ENCODE peak calls at places on chromosomes 16 and 17, in four cellular contexts. Z is ovary; D is CD4-positive, alpha-beta memory T cell; G is gastrocnemius medialis. E is an unnamed sample. For H3K4me1, the result is how much of the 10 kb centered on the place peaks cover.

GRCh38 chr16:66326995-66327513 is 39.4 kb upstream of the CDH5 start:
- DNase-seq in G (no peak), D (no peak), Z (no peak), E (no peak)

GRCh38 chr17:16283705-16284104 is 66.7 kb downstream of the PIGL start:
- DNase-seq in D (no peak), Z (no peak), G (no peak), E (no peak)

GRCh38 chr16:56294014-56294413 is 102.7 kb downstream of the GNAO1 start:
- DNase-seq in D (no peak), Z (no peak), G (no peak), E (no peak)

GRCh38 chr17:82874011-82874835 is 34.4 kb upstream of the ZNF750 start:
- DNase-seq in G (no peak), D (no peak), Z (no peak), E (peak)

GRCh38 chr17:17710728-17711541 is 29.7 kb downstream of the RAI1 start:
- DNase-seq in G (no peak), D (no peak), Z (peak), E (peak)

GRCh38 chr16:8551388-8552332 is 38.7 kb downstream of the TMEM114 start:
- DNase-seq in Z (no peak), D (no peak), G (no peak), E (no peak)

GRCh38 chr17:38435795-38436194 is 7.5 kb downstream of the ARHGAP23 start:
- DNase-seq in G (no peak), Z (no peak), D (no peak), E (no peak)

GRCh38 chr16:9275816-9276354 is 184.4 kb downstream of the HAPSTR1 start:
- DNase-seq in Z (no peak), G (no peak), D (no peak), E (no peak)

GRCh38 chr17:3049705-3050295 is 13.6 kb downstream of the OR1D5 start:
- DNase-seq in D (no peak), G (no peak), Z (no peak), E (no peak)

GRCh38 chr16:50245417-50246298 is 20.7 kb upstream of the ADCY7 start:
- DNase-seq in D (peak), Z (peak), G (no peak), E (peak)

GRCh38 chr16:67864594-67864993 is 8.3 kb upstream of the EDC4 start:
- DNase-seq in G (no peak), Z (no peak), D (no peak), E (no peak)

GRCh38 chr17:64491034-64491860 is 5.6 kb downstream of the POLG2 start:
- DNase-seq in G (no peak), Z (no peak), D (peak), E (no peak)

GRCh38 chr16:48583075-48584065 is 26.6 kb downstream of the N4BP1 start:
- DNase-seq in Z (no peak), D (no peak), G (no peak), E (peak)

GRCh38 chr17:42680331-42680808 is 1.3 kb downstream of the CCR10 start:
- DNase-seq in D (no peak), G (no peak), Z (no peak), E (no peak)

GRCh38 chr16:81035975-81036750 is 521 bp downstream of the ATMIN start:
- DNase-seq in Z (no peak), D (no peak), G (no peak), E (peak)

GRCh38 chr17:8753976-8754440 is 4.3 kb downstream of the SPDYE4 start:
- DNase-seq in D (no peak), G (no peak), Z (no peak), E (no peak)

GRCh38 chr16:30758988-30759461 is 2.8 kb downstream of the CFAP119 start:
- DNase-seq in D (no peak), Z (peak), G (no peak), E (no peak)

GRCh38 chr17:40316571-40317344 is 7.8 kb downstream of the RARA start:
- DNase-seq in G (no peak), D (no peak), Z (peak), E (peak)

GRCh38 chr17:79854080-79854861 is 15.0 kb upstream of the CBX4 start:
- DNase-seq in Z (no peak), D (no peak), G (no peak), E (no peak)

GRCh38 chr16:64900029-64900428 is 221.8 kb downstream of the CDH11 start:
- DNase-seq in G (no peak), D (no peak), Z (no peak), E (no peak)

GRCh38 chr17:78416311-78416711 is 37.9 kb downstream of the PGS1 start:
- DNase-seq in D (no peak), G (no peak), Z (peak), E (no peak)
- H3K27ac ChIP-seq in D (no peak), G (peak), Z (no peak), E (peak)

GRCh38 chr17:29148790-29149430 is 31.3 kb downstream of the MYO18A start:
- DNase-seq in Z (peak), D (peak), G (peak), E (peak)

GRCh38 chr17:29149431-29150064 is 30.6 kb downstream of the MYO18A start:
- DNase-seq in G (no peak), Z (peak), D (no peak), E (peak)

GRCh38 chr17:29148257-29148789 is 31.9 kb downstream of the MYO18A start:
- DNase-seq in G (no peak), Z (no peak), D (no peak), E (peak)

GRCh38 chr17:29146369-29146972 is 33.7 kb downstream of the MYO18A start:
- DNase-seq in Z (no peak), D (no peak), G (no peak), E (no peak)

DNA sequence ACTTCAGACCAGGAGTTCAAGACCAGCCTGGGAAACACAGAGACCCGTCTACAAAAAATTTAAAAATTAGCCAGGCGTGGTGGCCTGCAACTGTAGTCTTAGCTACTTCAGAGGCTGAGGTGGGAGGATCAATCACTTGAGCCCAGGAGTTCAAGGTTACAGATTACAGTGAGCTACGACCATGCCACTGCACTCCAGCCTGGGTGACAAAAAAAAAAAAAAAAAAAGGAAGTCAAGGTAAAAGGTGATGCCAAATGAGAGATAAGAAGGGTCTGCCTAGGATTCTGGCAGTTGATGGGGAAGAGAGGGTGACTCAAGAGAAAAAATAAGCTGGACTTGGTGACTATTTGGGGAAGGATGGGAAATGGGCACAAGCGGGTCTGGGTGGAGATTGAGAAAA is 32.5 kb downstream of the MYO18A start:
- DNase-seq in G (no peak), Z (no peak), D (no peak), E (no peak)
- H3K4me1 ChIP-seq in G (under half), Z (under half), D (under half), E (half or more)

GRCh38 chr17:61408151-61409041 is 8.8 kb downstream of the TBX2 start:
- DNase-seq in G (no peak), D (no peak), Z (peak), E (no peak)
- H3K4me3 ChIP-seq in G (no peak), D (no peak), Z (no peak), E (no peak)

DNA sequence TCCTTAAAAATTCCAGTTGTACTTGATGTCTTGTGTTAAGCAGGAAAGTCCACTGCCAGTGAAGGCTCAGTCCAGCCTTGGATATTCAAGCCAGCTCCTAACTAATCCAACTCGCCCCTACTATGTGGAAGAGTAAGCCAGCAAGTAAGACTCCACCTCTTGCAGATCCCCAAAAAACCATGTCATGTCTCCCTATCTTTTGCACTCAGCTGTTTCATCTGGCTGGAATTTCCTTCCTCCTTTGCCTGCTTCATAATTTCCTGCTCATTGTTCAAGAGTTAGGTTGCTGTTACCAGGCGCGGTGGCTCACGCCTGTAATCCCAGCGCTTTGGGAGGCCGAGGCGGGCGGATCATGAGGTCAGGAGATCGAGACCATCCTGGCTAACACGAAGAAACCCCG is 37.8 kb downstream of the RBBP6 start:
- DNase-seq in G (no peak), Z (no peak), D (no peak), E (no peak)
- H3K27ac ChIP-seq in G (no peak), Z (no peak), D (no peak), E (no peak)

DNA sequence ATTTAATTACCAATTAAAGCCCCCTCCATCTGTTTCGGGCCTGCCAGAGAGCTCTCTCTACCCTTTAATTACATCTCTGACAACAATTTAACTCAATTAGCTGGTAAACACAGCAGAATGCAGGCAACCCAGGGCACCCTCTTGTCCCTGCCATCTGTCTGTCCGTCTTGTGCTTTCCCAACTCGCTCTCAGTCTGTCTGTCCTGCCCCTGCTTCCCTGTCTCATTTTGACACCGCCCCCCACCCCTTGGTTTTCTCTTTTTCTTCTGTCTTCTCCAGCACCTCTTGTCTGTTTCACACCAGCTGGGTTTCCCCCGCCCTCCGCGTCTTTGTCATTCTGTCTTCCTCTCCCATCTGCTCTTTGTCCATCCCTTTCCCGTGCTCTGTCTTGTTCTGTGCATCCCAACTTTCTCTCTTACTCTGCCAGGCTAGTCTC is 32.8 kb downstream of the CDK5RAP3 start:
- DNase-seq in G (no peak), D (no peak), Z (no peak), E (no peak)
- H3K4me1 ChIP-seq in G (under half), D (under half), Z (under half), E (under half)

DNA sequence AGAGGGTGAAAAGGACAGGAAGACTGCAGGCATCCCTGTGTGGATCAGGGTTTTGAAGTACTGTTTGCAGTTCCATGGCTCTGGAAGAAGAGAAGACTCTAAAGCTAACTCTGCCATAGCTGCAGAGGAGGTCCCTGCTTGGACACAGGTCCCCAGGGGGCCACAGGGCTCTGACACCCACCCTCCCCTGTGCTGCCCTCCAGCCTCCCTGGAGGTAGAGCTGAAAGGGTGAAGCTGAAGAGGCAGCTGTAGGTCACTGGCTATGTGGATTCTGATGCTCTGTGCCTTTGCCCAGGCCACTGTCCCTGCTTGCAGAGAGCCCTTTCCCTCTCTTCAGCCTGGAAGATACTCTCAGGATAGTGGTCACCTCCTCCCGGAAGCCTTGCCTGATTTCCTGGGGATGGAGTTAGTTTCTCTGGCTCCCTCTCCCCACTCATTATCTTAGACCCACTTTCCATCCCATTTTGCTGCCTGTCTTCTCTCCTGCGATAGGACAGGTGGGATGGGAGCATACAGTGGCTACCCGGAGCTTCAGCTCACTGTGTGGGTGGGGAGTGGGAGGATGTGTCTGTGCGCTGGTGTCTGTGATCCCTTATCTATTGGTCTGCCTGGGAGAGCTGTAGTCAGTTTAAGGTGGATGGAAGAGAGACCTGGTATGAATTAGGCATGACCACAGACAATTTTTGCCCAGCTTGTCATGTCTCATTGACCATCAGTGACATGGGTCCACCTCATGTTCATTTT is 89.8 kb upstream of the TMEM97 start:
- DNase-seq in Z (no peak), G (no peak), D (no peak), E (no peak)
- H3K4me3 ChIP-seq in Z (no peak), G (no peak), D (no peak), E (no peak)

DNA sequence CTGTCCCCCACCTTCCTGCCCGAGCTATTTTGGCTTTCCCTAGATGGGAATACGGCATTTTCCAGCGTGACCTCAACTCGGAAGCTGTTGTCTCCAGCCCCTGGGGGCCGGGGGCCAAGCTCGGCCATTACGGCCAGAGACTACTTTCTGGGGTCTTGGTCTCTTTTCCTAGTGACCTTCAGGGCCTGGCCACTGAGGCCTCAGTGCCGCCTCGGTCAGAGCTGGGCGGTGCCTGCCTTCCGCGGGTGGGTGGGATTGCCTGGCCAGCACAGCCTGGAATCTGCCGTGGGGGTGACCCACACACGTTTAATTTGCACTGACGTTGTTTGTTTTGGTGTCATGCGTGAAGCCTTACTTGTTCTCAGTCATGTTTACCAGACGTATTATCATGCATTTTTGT is 29.2 kb downstream of the TSC2 start:
- DNase-seq in Z (no peak), D (no peak), G (no peak), E (no peak)
- H3K27ac ChIP-seq in Z (no peak), D (no peak), G (no peak), E (no peak)